ENCODE peak calls at places on chromosomes 1 and 21, in five cellular contexts. H is heart right ventricle, Z is cardiac muscle cell, W is HuH-7.5, V is ecto neural progenitor cell. U is an unnamed sample.

GRCh38 chr1:70891444-70891843 is 156.2 kb downstream of the PTGER3 start:
- DNase-seq in W (no peak), H (no peak), V (no peak), Z (no peak), U (no peak)

GRCh38 chr1:45397285-45397684 is 57.0 kb upstream of the MUTYH start:
- DNase-seq in V (no peak), W (no peak), Z (no peak), H (no peak), U (no peak)

GRCh38 chr1:226029568-226030225 is 30.6 kb upstream of the SDE2 start:
- DNase-seq in W (no peak), V (no peak), Z (no peak), H (no peak), U (no peak)

GRCh38 chr1:5748286-5749225 is 243.7 kb downstream of the NPHP4 start:
- DNase-seq in W (no peak), Z (no peak), H (no peak), V (no peak), U (peak)

GRCh38 chr1:156925154-156926010 is 5.0 kb downstream of the LRRC71 start:
- DNase-seq in H (no peak), W (no peak), Z (no peak), V (no peak), U (no peak)

GRCh38 chr21:36150192-36150711 is 6.4 kb upstream of the DOP1B start:
- DNase-seq in H (no peak), W (no peak), V (no peak), Z (no peak), U (peak)

GRCh38 chr1:215710340-215710971 is 143.4 kb downstream of the KCTD3 start:
- DNase-seq in Z (peak), W (peak), H (no peak), V (peak), U (no peak)

GRCh38 chr1:44587796-44588460 is 86.4 kb downstream of the TMEM53 start:
- DNase-seq in V (no peak), W (no peak), H (peak), Z (no peak), U (no peak)

GRCh38 chr1:28510350-28511223 is 4.7 kb downstream of the RCC1 start:
- DNase-seq in Z (no peak), V (no peak), H (no peak), W (no peak), U (no peak)

GRCh38 chr1:56472860-56473259 is 106.5 kb downstream of the PLPP3 start:
- DNase-seq in V (no peak), Z (no peak), W (no peak), H (no peak), U (no peak)

GRCh38 chr1:167367705-167368104 is 147.0 kb downstream of the POU2F1 start:
- DNase-seq in H (no peak), W (no peak), Z (no peak), V (no peak), U (no peak)

GRCh38 chr1:178465011-178465410 is 31.8 kb downstream of the CLEC20A start:
- DNase-seq in H (no peak), W (no peak), V (no peak), Z (no peak), U (no peak)

GRCh38 chr1:66809736-66810326 is 8.8 kb upstream of the INSL5 start:
- DNase-seq in H (no peak), V (no peak), Z (no peak), W (no peak), U (no peak)